ENCODE peak calls at places on chromosomes 7 and 10, in five cellular contexts. One of them, this sample, is unnamed.

GRCh38 chr10:70607936-70608335 is 5.4 kb upstream of the PRF1 start:
- DNase-seq in heart left ventricle: no peak
- DNase-seq in prostate gland: no peak
- DNase-seq in erythroblast: no peak
- DNase-seq in lower leg skin: no peak
- DNase-seq in this sample: no peak

GRCh38 chr7:110307776-110308175 is 783.2 kb upstream of the LRRN3 start:
- DNase-seq in heart left ventricle: no peak
- DNase-seq in prostate gland: no peak
- DNase-seq in erythroblast: no peak
- DNase-seq in lower leg skin: no peak
- DNase-seq in this sample: no peak

GRCh38 chr7:136857573-136857972 is 10.9 kb upstream of the CHRM2 start:
- DNase-seq in heart left ventricle: no peak
- DNase-seq in prostate gland: no peak
- DNase-seq in erythroblast: no peak
- DNase-seq in lower leg skin: no peak
- DNase-seq in this sample: no peak

GRCh38 chr7:1305873-1306272 is 73.2 kb downstream of the UNCX start:
- DNase-seq in heart left ventricle: no peak
- DNase-seq in prostate gland: no peak
- DNase-seq in erythroblast: no peak
- DNase-seq in lower leg skin: no peak
- DNase-seq in this sample: no peak

GRCh38 chr7:155227788-155228458 is 69.8 kb upstream of the INSIG1 start:
- DNase-seq in heart left ventricle: no peak
- DNase-seq in prostate gland: no peak
- DNase-seq in erythroblast: no peak
- DNase-seq in lower leg skin: no peak
- DNase-seq in this sample: no peak

GRCh38 chr10:132787253-132788179 is 1.6 kb upstream of the NKX6-2 start:
- DNase-seq in heart left ventricle: no peak
- DNase-seq in prostate gland: no peak
- DNase-seq in erythroblast: no peak
- DNase-seq in lower leg skin: no peak
- DNase-seq in this sample: no peak

GRCh38 chr7:131249003-131249402 is 78.7 kb upstream of the MKLN1 start:
- DNase-seq in heart left ventricle: peak
- DNase-seq in prostate gland: no peak
- DNase-seq in erythroblast: no peak
- DNase-seq in lower leg skin: peak
- DNase-seq in this sample: no peak

GRCh38 chr10:48478469-48478868 is 126.4 kb downstream of the ARHGAP22 start:
- DNase-seq in heart left ventricle: no peak
- DNase-seq in prostate gland: no peak
- DNase-seq in erythroblast: no peak
- DNase-seq in lower leg skin: peak
- DNase-seq in this sample: no peak

GRCh38 chr7:35828817-35829216 is 28.0 kb downstream of the SEPTIN7 start:
- DNase-seq in heart left ventricle: no peak
- DNase-seq in prostate gland: no peak
- DNase-seq in erythroblast: no peak
- DNase-seq in lower leg skin: no peak
- DNase-seq in this sample: no peak

GRCh38 chr7:36686499-36686898 is 37.8 kb downstream of the AOAH start:
- DNase-seq in heart left ventricle: no peak
- DNase-seq in prostate gland: no peak
- DNase-seq in erythroblast: no peak
- DNase-seq in lower leg skin: no peak
- DNase-seq in this sample: no peak

GRCh38 chr7:130943336-130943901 is 209.4 kb upstream of the KLF14 start:
- DNase-seq in heart left ventricle: no peak
- DNase-seq in prostate gland: no peak
- DNase-seq in erythroblast: no peak
- DNase-seq in lower leg skin: no peak
- DNase-seq in this sample: no peak

GRCh38 chr7:26279405-26279804 is 12.3 kb upstream of the SNX10 start:
- DNase-seq in heart left ventricle: no peak
- DNase-seq in prostate gland: no peak
- DNase-seq in erythroblast: peak
- DNase-seq in lower leg skin: peak
- DNase-seq in this sample: peak

GRCh38 chr7:56115852-56116538 is at the start of gene NUPR2:
- DNase-seq in heart left ventricle: no peak
- DNase-seq in prostate gland: peak
- DNase-seq in erythroblast: no peak
- DNase-seq in lower leg skin: no peak
- DNase-seq in this sample: peak
- TF ChIP-seq POLR2A in heart left ventricle: no peak
- TF ChIP-seq POLR2A in prostate gland: no peak
- TF ChIP-seq POLR2A in erythroblast: no peak
- TF ChIP-seq POLR2A in lower leg skin: no peak
- TF ChIP-seq POLR2A in this sample: no peak

GRCh38 chr7:17371656-17372524 is 73.4 kb downstream of the AHR start:
- DNase-seq in heart left ventricle: no peak
- DNase-seq in prostate gland: no peak
- DNase-seq in erythroblast: no peak
- DNase-seq in lower leg skin: no peak
- DNase-seq in this sample: no peak
- TF ChIP-seq POLR2A in heart left ventricle: no peak
- TF ChIP-seq POLR2A in prostate gland: no peak
- TF ChIP-seq POLR2A in erythroblast: no peak
- TF ChIP-seq POLR2A in lower leg skin: no peak
- TF ChIP-seq POLR2A in this sample: no peak

GRCh38 chr7:75650671-75651070 is 88.1 kb downstream of the HIP1 start:
- DNase-seq in heart left ventricle: peak
- DNase-seq in prostate gland: no peak
- DNase-seq in erythroblast: no peak
- DNase-seq in lower leg skin: no peak
- DNase-seq in this sample: no peak
- TF ChIP-seq POLR2A in heart left ventricle: no peak
- TF ChIP-seq POLR2A in prostate gland: no peak
- TF ChIP-seq POLR2A in erythroblast: no peak
- TF ChIP-seq POLR2A in lower leg skin: no peak
- TF ChIP-seq POLR2A in this sample: no peak

GRCh38 chr7:116357776-116358670 is 141.5 kb upstream of the CAV2 start:
- DNase-seq in heart left ventricle: no peak
- DNase-seq in prostate gland: no peak
- DNase-seq in erythroblast: no peak
- DNase-seq in lower leg skin: no peak
- DNase-seq in this sample: no peak
- TF ChIP-seq POLR2A in heart left ventricle: no peak
- TF ChIP-seq POLR2A in prostate gland: no peak
- TF ChIP-seq POLR2A in erythroblast: no peak
- TF ChIP-seq POLR2A in lower leg skin: no peak
- TF ChIP-seq POLR2A in this sample: no peak

GRCh38 chr7:74656911-74657691 is 417 bp upstream of the GTF2I start:
- DNase-seq in heart left ventricle: peak
- DNase-seq in prostate gland: peak
- DNase-seq in erythroblast: peak
- DNase-seq in lower leg skin: peak
- DNase-seq in this sample: peak
- TF ChIP-seq POLR2A in heart left ventricle: peak
- TF ChIP-seq POLR2A in prostate gland: peak
- TF ChIP-seq POLR2A in erythroblast: peak
- TF ChIP-seq POLR2A in lower leg skin: no peak
- TF ChIP-seq POLR2A in this sample: peak

GRCh38 chr7:114085592-114086490 is 167.0 kb upstream of the PPP1R3A start:
- DNase-seq in heart left ventricle: peak
- DNase-seq in prostate gland: peak
- DNase-seq in erythroblast: peak
- DNase-seq in lower leg skin: peak
- DNase-seq in this sample: peak
- TF ChIP-seq POLR2A in heart left ventricle: no peak
- TF ChIP-seq POLR2A in prostate gland: no peak
- TF ChIP-seq POLR2A in erythroblast: no peak
- TF ChIP-seq POLR2A in lower leg skin: no peak
- TF ChIP-seq POLR2A in this sample: peak

GRCh38 chr10:43410345-43410744 is 1.4 kb upstream of the HNRNPF start:
- DNase-seq in heart left ventricle: no peak
- DNase-seq in prostate gland: no peak
- DNase-seq in erythroblast: no peak
- DNase-seq in lower leg skin: no peak
- DNase-seq in this sample: no peak

GRCh38 chr10:43409385-43410109 is 561 bp upstream of the HNRNPF start:
- DNase-seq in heart left ventricle: peak
- DNase-seq in prostate gland: no peak
- DNase-seq in erythroblast: peak
- DNase-seq in lower leg skin: no peak
- DNase-seq in this sample: peak

GRCh38 chr10:43408331-43408709 is 666 bp downstream of the HNRNPF start:
- DNase-seq in heart left ventricle: no peak
- DNase-seq in prostate gland: no peak
- DNase-seq in erythroblast: no peak
- DNase-seq in lower leg skin: peak
- DNase-seq in this sample: no peak

GRCh38 chr10:43407576-43408330 is 1.2 kb downstream of the HNRNPF start:
- DNase-seq in heart left ventricle: peak
- DNase-seq in prostate gland: peak
- DNase-seq in erythroblast: peak
- DNase-seq in lower leg skin: peak
- DNase-seq in this sample: peak

GRCh38 chr10:43408710-43409384 is at the start of gene HNRNPF:
- DNase-seq in heart left ventricle: peak
- DNase-seq in prostate gland: peak
- DNase-seq in erythroblast: peak
- DNase-seq in lower leg skin: peak
- DNase-seq in this sample: peak
- TF ChIP-seq POLR2A in heart left ventricle: peak
- TF ChIP-seq POLR2A in prostate gland: peak
- TF ChIP-seq POLR2A in erythroblast: peak
- TF ChIP-seq POLR2A in lower leg skin: peak
- TF ChIP-seq POLR2A in this sample: peak

This sample was measured in testis.